ENCODE peak calls at places on chromosome 12, in seven cellular contexts. Q is PC-9, S is A549, C is pancreas, L is keratinocyte, D is tibial artery, F is adrenal gland. A is an unnamed sample.

GRCh38 chr12:21428241-21428640 is 9.2 kb upstream of the PYROXD1 start:
- DNase-seq in S (no peak), F (no peak), L (no peak), Q (no peak), C (no peak), D (no peak), A (no peak)

GRCh38 chr12:120261951-120262851 is 3.3 kb downstream of the PXN start:
- DNase-seq in S (peak; percentile 62), C (no peak), D (no peak), F (no peak), Q (peak; percentile 80), L (peak; percentile 96), A (no peak)

GRCh38 chr12:101696477-101697196 is 803 bp upstream of the CHPT1 start:
- DNase-seq in F (peak; percentile 83), S (peak; percentile 6), L (no peak), C (peak; percentile 29), D (peak; percentile 72), Q (no peak), A (no peak)

GRCh38 chr12:115626210-115626609 is 651.3 kb downstream of the MED13L start:
- DNase-seq in Q (no peak), F (no peak), L (no peak), C (no peak), S (no peak), D (no peak), A (no peak)

GRCh38 chr12:106841471-106842302 is 67.2 kb downstream of the RIC8B start:
- DNase-seq in C (no peak), L (no peak), Q (no peak), S (peak; percentile 50), F (peak; percentile 44), D (no peak), A (no peak)

GRCh38 chr12:27324452-27324999 is 8.1 kb upstream of the BMAL2 start:
- DNase-seq in L (no peak), Q (no peak), S (no peak), D (no peak), C (no peak), F (no peak), A (no peak)

GRCh38 chr12:80553316-80553715 is 109.3 kb downstream of the PTPRQ start:
- DNase-seq in Q (no peak), L (peak; percentile 46), D (no peak), S (peak; percentile 9), F (no peak), C (no peak), A (no peak)

GRCh38 chr12:52070243-52070925 is 606 bp downstream of the ATG101 start:
- DNase-seq in L (no peak), S (no peak), F (no peak), Q (no peak), C (no peak), D (no peak), A (no peak)

GRCh38 chr12:13175499-13175898 is 21.0 kb upstream of the EMP1 start:
- DNase-seq in Q (peak; percentile 96), L (no peak), S (no peak), C (no peak), F (no peak), D (no peak), A (peak; percentile 17)
- H3K4me1 ChIP-seq in Q (peaks cover 96% of the 10 kb centered on the region), L (peaks cover 75% of the 10 kb centered on the region), S (peaks cover 30% of the 10 kb centered on the region), C (no peaks in the 10 kb centered on the region), F (peaks cover 9% of the 10 kb centered on the region), D (peaks cover 38% of the 10 kb centered on the region), A (peaks cover 38% of the 10 kb centered on the region)

GRCh38 chr12:109459247-109459646 is 17.9 kb downstream of the KCTD10 start:
- DNase-seq in L (no peak), C (no peak), F (no peak), Q (no peak), D (no peak), S (no peak), A (no peak)
- H3K27ac ChIP-seq in L (no peak overlapping the region), C (no peak overlapping the region), F (peak overlapping the region; percentile 99), Q (no peak overlapping the region), D (peak overlapping the region; percentile 95), S (no peak overlapping the region), A (peak overlapping the region; percentile 91)

DNA sequence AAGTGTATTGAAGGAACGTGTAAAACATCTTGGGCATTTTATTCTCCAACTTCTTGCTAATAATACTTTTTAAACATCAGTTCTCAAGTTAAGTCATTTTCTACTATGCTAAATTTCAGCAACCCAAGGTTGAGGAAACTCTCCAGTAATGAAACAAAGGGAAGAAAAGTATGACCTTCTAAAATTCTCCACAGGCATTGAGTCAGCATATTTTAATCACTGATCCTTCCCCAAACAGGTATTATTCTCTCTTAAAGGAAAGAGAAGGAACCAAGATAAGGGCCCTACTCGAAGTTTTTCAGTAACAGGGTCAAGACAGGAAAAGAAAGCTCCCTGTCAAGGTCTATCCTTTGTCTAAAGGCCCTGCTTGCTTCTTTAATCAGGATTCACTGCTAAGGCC is 3.0 kb downstream of the KICS2 start:
- DNase-seq in D (no peak), F (no peak), S (no peak), C (no peak), Q (no peak), L (no peak), A (no peak)
- H3K4me1 ChIP-seq in D (peaks cover 8% of the 10 kb centered on the region), F (peaks cover 13% of the 10 kb centered on the region), S (peaks cover 21% of the 10 kb centered on the region), C (peaks cover 15% of the 10 kb centered on the region), Q (peaks cover 29% of the 10 kb centered on the region), L (peaks cover 16% of the 10 kb centered on the region), A (peaks cover 8% of the 10 kb centered on the region)

GRCh38 chr12:6221146-6221545 is 20.9 kb downstream of the CD9 start:
- DNase-seq in L (no peak), F (no peak), Q (no peak), S (no peak), D (no peak), C (no peak), A (no peak)

GRCh38 chr12:6224550-6224949 is 24.4 kb downstream of the CD9 start:
- DNase-seq in L (no peak), F (peak; percentile 88), Q (no peak), D (peak; percentile 97), C (no peak), S (no peak), A (no peak)

GRCh38 chr12:6219980-6220379 is 19.8 kb downstream of the CD9 start:
- DNase-seq in Q (no peak), L (no peak), S (no peak), D (no peak), F (no peak), C (no peak), A (no peak)

GRCh38 chr12:6223545-6223944 is 23.3 kb downstream of the CD9 start:
- DNase-seq in L (no peak), S (no peak), C (no peak), D (no peak), F (no peak), Q (no peak), A (no peak)

GRCh38 chr12:6222009-6222702 is 22.0 kb downstream of the CD9 start:
- DNase-seq in D (no peak), C (no peak), S (no peak), L (no peak), F (peak; percentile 67), Q (peak; percentile 93), A (no peak)
- H3K27ac ChIP-seq in D (peak overlapping the region; percentile 92), C (no peak overlapping the region), S (no peak overlapping the region), L (peak overlapping the region; percentile 16), F (peak overlapping the region; percentile 27), Q (peak overlapping the region; percentile 95), A (peak overlapping the region; percentile 96)

DNA sequence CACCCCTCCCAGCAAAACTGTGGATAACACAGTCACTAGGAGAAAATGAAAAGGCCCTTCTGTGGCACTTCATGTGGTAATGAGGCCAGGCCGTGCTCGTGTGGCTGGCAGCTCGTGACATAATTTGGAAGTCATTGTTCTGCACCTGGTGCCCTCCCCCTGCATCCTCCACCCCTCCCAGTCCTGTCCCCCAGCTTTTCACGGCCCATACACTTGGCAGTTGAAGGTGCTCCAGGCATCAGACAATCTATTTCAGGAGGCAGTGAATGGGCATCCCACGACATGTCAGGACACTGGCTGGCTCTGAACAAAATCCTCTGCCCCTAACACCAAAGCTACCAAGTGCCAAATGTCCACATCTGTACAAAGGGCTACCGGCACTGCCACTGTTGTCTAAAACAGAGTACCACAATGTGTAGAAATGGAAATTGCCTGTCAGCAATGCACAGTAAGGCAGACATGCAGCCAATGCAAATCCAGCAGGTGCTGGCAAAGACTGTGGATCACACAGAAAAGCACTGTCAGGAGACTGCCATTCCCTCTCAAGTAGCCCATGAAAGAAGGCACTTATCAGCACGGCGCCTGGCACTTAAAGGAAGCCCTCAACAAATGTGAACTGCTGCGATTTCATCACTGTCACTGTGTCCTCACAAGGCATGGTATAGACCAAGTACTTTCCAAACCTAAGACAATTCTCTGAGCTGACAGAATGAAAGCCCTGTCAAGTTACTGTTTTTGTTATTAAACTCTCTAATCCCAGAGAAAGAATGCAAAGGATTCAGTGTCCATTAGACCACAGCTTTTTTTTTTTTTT is 39.1 kb downstream of the CORO1C start:
- DNase-seq in F (no peak), L (peak; percentile 33), C (peak; percentile 12), S (no peak), Q (no peak), D (no peak), A (no peak)
- H3K4me1 ChIP-seq in F (peaks cover 56% of the 10 kb centered on the region), L (peaks cover 59% of the 10 kb centered on the region), C (peaks cover 28% of the 10 kb centered on the region), S (peaks cover 76% of the 10 kb centered on the region), Q (peaks cover 54% of the 10 kb centered on the region), D (peaks cover 95% of the 10 kb centered on the region), A (peaks cover 98% of the 10 kb centered on the region)

GRCh38 chr12:82242729-82243128 is 115.5 kb downstream of the CCDC59 start:
- DNase-seq in C (no peak), S (no peak), F (no peak), D (no peak), Q (no peak), L (no peak), A (no peak)
- H3K27ac ChIP-seq in C (no peak overlapping the region), S (no peak overlapping the region), F (no peak overlapping the region), D (no peak overlapping the region), Q (no peak overlapping the region), L (no peak overlapping the region), A (no peak overlapping the region)

GRCh38 chr12:53215497-53215896 is 8.4 kb upstream of the ITGB7 start:
- DNase-seq in S (no peak), F (no peak), L (no peak), Q (no peak), C (no peak), D (peak; percentile 61), A (no peak)

GRCh38 chr12:53214221-53214620 is 7.2 kb upstream of the ITGB7 start:
- DNase-seq in Q (no peak), F (no peak), C (no peak), L (no peak), S (no peak), D (no peak), A (no peak)

GRCh38 chr12:53212931-53213330 is 5.9 kb upstream of the ITGB7 start:
- DNase-seq in D (no peak), L (no peak), Q (no peak), C (no peak), F (no peak), S (no peak), A (no peak)

GRCh38 chr12:53213348-53213747 is 6.3 kb upstream of the ITGB7 start:
- DNase-seq in L (no peak), Q (no peak), F (peak; percentile 82), S (peak; percentile 91), C (peak; percentile 87), D (peak; percentile 87), A (no peak)

GRCh38 chr12:53214687-53215455 is 7.8 kb upstream of the ITGB7 start:
- DNase-seq in C (no peak), S (no peak), L (no peak), D (peak; percentile 70), Q (no peak), F (no peak), A (no peak)
- H3K4me1 ChIP-seq in C (no peaks in the 10 kb centered on the region), S (peaks cover 31% of the 10 kb centered on the region), L (peaks cover 30% of the 10 kb centered on the region), D (peaks cover 41% of the 10 kb centered on the region), Q (peaks cover 43% of the 10 kb centered on the region), F (peaks cover 41% of the 10 kb centered on the region), A (peaks cover 66% of the 10 kb centered on the region)